ENCODE peak calls at places on chromosome 4, in seven cellular contexts. T, C, O, D, E, Q and F are unnamed samples.

GRCh38 chr4:41214158-41215146 is at the start of gene APBB2:
- DNase-seq in T (peak; percentile 97), C (peak; percentile 98), O (peak; percentile 97), D (peak; percentile 96), E (no peak), Q (peak; percentile 93), F (peak; percentile 98)

GRCh38 chr4:36704289-36704688 is 422.9 kb downstream of the DTHD1 start:
- DNase-seq in T (no peak), C (no peak), O (no peak), D (no peak), E (no peak), Q (no peak), F (no peak)

GRCh38 chr4:28350485-28350884 is 1489.8 kb downstream of the STIM2 start:
- DNase-seq in T (peak; percentile 45), C (no peak), O (no peak), D (no peak), E (no peak), Q (no peak), F (no peak)

GRCh38 chr4:124478518-124478917 is 234.0 kb downstream of the ANKRD50 start:
- DNase-seq in T (no peak), C (no peak), O (peak; percentile 76), D (no peak), E (no peak), Q (no peak), F (no peak)

GRCh38 chr4:40526741-40527140 is 102.9 kb downstream of the RBM47 start:
- DNase-seq in T (no peak), C (no peak), O (no peak), D (no peak), E (no peak), Q (no peak), F (no peak)

GRCh38 chr4:187726485-187726884 is 269.1 kb upstream of the ZFP42 start:
- DNase-seq in T (no peak), C (no peak), O (no peak), D (no peak), E (no peak), Q (no peak), F (no peak)

GRCh38 chr4:87152310-87153061 is 67.9 kb downstream of the KLHL8 start:
- DNase-seq in T (no peak), C (no peak), O (no peak), D (peak; percentile 19), E (no peak), Q (no peak), F (peak; percentile 31)

GRCh38 chr4:80989921-80990544 is 40.5 kb upstream of the BMP3 start:
- DNase-seq in T (peak; percentile 68), C (no peak), O (peak; percentile 60), D (no peak), E (no peak), Q (peak; percentile 20), F (peak; percentile 27)

GRCh38 chr4:3423952-3424351 is 17.8 kb upstream of the HGFAC start:
- DNase-seq in T (no peak), C (no peak), O (no peak), D (no peak), E (no peak), Q (no peak), F (no peak)

GRCh38 chr4:40255722-40256281 is 59.0 kb downstream of the RHOH start:
- DNase-seq in T (peak; percentile 99), C (no peak), O (peak; percentile 97), D (no peak), E (no peak), Q (no peak), F (no peak)

GRCh38 chr4:1214101-1215095 is 34.5 kb downstream of the CTBP1 start:
- DNase-seq in T (no peak), C (no peak), O (no peak), D (no peak), E (no peak), Q (no peak), F (no peak)

GRCh38 chr4:110737931-110738330 is 115.1 kb upstream of the PITX2 start:
- DNase-seq in T (no peak), C (no peak), O (no peak), D (no peak), E (no peak), Q (no peak), F (no peak)

GRCh38 chr4:41257257-41257900 is 651 bp downstream of the UCHL1 start:
- DNase-seq in T (peak; percentile 34), C (peak; percentile 87), O (peak; percentile 44), D (peak; percentile 55), E (no peak), Q (peak; percentile 41), F (peak; percentile 43)

GRCh38 chr4:183100827-183101226 is 1.8 kb downstream of the WWC2 start:
- DNase-seq in T (no peak), C (no peak), O (peak; percentile 13), D (no peak), E (no peak), Q (no peak), F (no peak)

GRCh38 chr4:47342796-47343195 is 120.7 kb downstream of the COMMD8 start:
- DNase-seq in T (no peak), C (no peak), O (no peak), D (no peak), E (no peak), Q (no peak), F (no peak)

GRCh38 chr4:76087007-76087769 is 12.7 kb downstream of the ART3 start:
- DNase-seq in T (peak; percentile 75), C (no peak), O (peak; percentile 49), D (peak; percentile 56), E (no peak), Q (peak; percentile 56), F (peak; percentile 82)

GRCh38 chr4:6383929-6384328 is 88.5 kb downstream of the PPP2R2C start:
- DNase-seq in T (no peak), C (no peak), O (no peak), D (no peak), E (no peak), Q (no peak), F (no peak)

GRCh38 chr4:174122705-174123104 is 160.8 kb downstream of the FBXO8 start:
- DNase-seq in T (peak; percentile 11), C (no peak), O (no peak), D (no peak), E (no peak), Q (no peak), F (no peak)

GRCh38 chr4:26048378-26048882 is 134.4 kb downstream of the SMIM20 start:
- DNase-seq in T (peak; percentile 90), C (peak; percentile 92), O (no peak), D (no peak), E (no peak), Q (no peak), F (peak; percentile 18)

GRCh38 chr4:157992038-157992706 is 180.7 kb downstream of the GASK1B start:
- DNase-seq in T (peak; percentile 81), C (no peak), O (peak; percentile 89), D (no peak), E (no peak), Q (peak; percentile 61), F (no peak)

GRCh38 chr4:84852081-84852480 is 114.4 kb downstream of the WDFY3 start:
- DNase-seq in T (peak; percentile 82), C (no peak), O (peak; percentile 75), D (no peak), E (no peak), Q (no peak), F (no peak)

GRCh38 chr4:85029453-85029852 is 63.0 kb upstream of the WDFY3 start:
- DNase-seq in T (no peak), C (no peak), O (no peak), D (no peak), E (no peak), Q (no peak), F (no peak)

GRCh38 chr4:1048781-1049590 is 37.6 kb downstream of the FGFRL1 start:
- DNase-seq in T (no peak), C (peak; percentile 81), O (no peak), D (no peak), E (no peak), Q (no peak), F (no peak)

GRCh38 chr4:124334119-124334518 is 378.4 kb downstream of the ANKRD50 start:
- DNase-seq in T (peak; percentile 82), C (no peak), O (peak; percentile 82), D (no peak), E (no peak), Q (peak; percentile 40), F (no peak)

GRCh38 chr4:183563874-183564273 is 59.0 kb downstream of the ING2 start:
- DNase-seq in T (peak; percentile 11), C (no peak), O (no peak), D (no peak), E (no peak), Q (no peak), F (no peak)

GRCh38 chr4:94764069-94764468 is 6.3 kb downstream of the BMPR1B start:
- DNase-seq in T (no peak), C (no peak), O (no peak), D (no peak), E (no peak), Q (no peak), F (no peak)

GRCh38 chr4:25131396-25131795 is 28.9 kb downstream of the SEPSECS start:
- DNase-seq in T (no peak), C (no peak), O (no peak), D (no peak), E (no peak), Q (no peak), F (no peak)

GRCh38 chr4:167234388-167234881 is at the start of gene SPOCK3:
- DNase-seq in T (peak; percentile 3), C (no peak), O (peak; percentile 13), D (peak; percentile 57), E (no peak), Q (peak; percentile 36), F (peak; percentile 30)

GRCh38 chr4:8019396-8020365 is 80.0 kb upstream of the AFAP1 start:
- DNase-seq in T (no peak), C (no peak), O (no peak), D (no peak), E (no peak), Q (no peak), F (no peak)

GRCh38 chr4:8553216-8553615 is 27.0 kb upstream of the GPR78 start:
- DNase-seq in T (no peak), C (peak; percentile 64), O (no peak), D (no peak), E (no peak), Q (no peak), F (no peak)

GRCh38 chr4:185352741-185353140 is 43.0 kb downstream of the LRP2BP start:
- DNase-seq in T (no peak), C (no peak), O (no peak), D (no peak), E (no peak), Q (no peak), F (no peak)

GRCh38 chr4:74830928-74831327 is 36.6 kb upstream of the BTC start:
- DNase-seq in T (no peak), C (no peak), O (no peak), D (no peak), E (no peak), Q (no peak), F (no peak)

GRCh38 chr4:164997941-164998340 is 20.5 kb upstream of the TRIM61 start:
- DNase-seq in T (no peak), C (no peak), O (no peak), D (no peak), E (no peak), Q (no peak), F (no peak)

GRCh38 chr4:182175788-182176519 is 67.2 kb upstream of the TENM3 start:
- DNase-seq in T (no peak), C (no peak), O (no peak), D (no peak), E (no peak), Q (no peak), F (no peak)

GRCh38 chr4:5982156-5982973 is 35.9 kb downstream of the C4orf50 start:
- DNase-seq in T (no peak), C (peak; percentile 46), O (no peak), D (no peak), E (no peak), Q (no peak), F (no peak)